ENCODE peak calls at places on chromosome 19, in ten cellular contexts. N is pancreas, J is mammary epithelial cell, Y is GM12878, K is retinal pigment epithelial cell, W is kidney epithelial cell, G is cardiac fibroblast, C is cardiac muscle cell, Q is left lung, S is lower lobe of right lung. Z is an unnamed sample.

GRCh38 chr19:3357731-3358391 is 8.5 kb upstream of the NFIC start:
- DNase-seq in N (peak), J (no peak), Y (no peak), K (no peak), W (no peak), G (no peak), C (no peak), Q (no peak), S (no peak), Z (no peak)

GRCh38 chr19:33811246-33811645 is 14.6 kb downstream of the KCTD15 start:
- DNase-seq in N (no peak), J (no peak), Y (no peak), K (no peak), W (no peak), G (no peak), C (no peak), Q (no peak), S (peak), Z (no peak)

GRCh38 chr19:38290631-38291147 is 13.4 kb upstream of the C19orf33 start:
- DNase-seq in N (peak), J (peak), Y (no peak), K (no peak), W (peak), G (peak), C (peak), Q (peak), S (peak), Z (no peak)

GRCh38 chr19:41533691-41534090 is 42.3 kb upstream of the CEACAM21 start:
- DNase-seq in N (no peak), J (no peak), Y (no peak), K (no peak), W (no peak), G (no peak), C (no peak), Q (no peak), S (no peak), Z (no peak)

GRCh38 chr19:2497186-2497585 is 21.3 kb downstream of the GADD45B start:
- DNase-seq in N (no peak), J (no peak), Y (no peak), K (no peak), W (no peak), G (no peak), C (no peak), Q (no peak), S (no peak), Z (no peak)

GRCh38 chr19:10292789-10293636 is 3.3 kb downstream of the ICAM5 start:
- DNase-seq in N (no peak), J (no peak), Y (no peak), K (no peak), W (no peak), G (no peak), C (no peak), Q (no peak), S (no peak), Z (no peak)

GRCh38 chr19:7618366-7618765 is 11.0 kb downstream of the XAB2 start:
- DNase-seq in N (peak), J (no peak), Y (no peak), K (no peak), W (no peak), G (no peak), C (no peak), Q (no peak), S (no peak), Z (no peak)

GRCh38 chr19:36707134-36707533 is 19.7 kb downstream of the ZNF567 start:
- DNase-seq in N (no peak), J (no peak), Y (no peak), K (no peak), W (no peak), G (no peak), C (no peak), Q (no peak), S (no peak), Z (no peak)

GRCh38 chr19:5961969-5962945 is 15.7 kb downstream of the RANBP3 start:
- DNase-seq in N (peak), J (no peak), Y (no peak), K (no peak), W (no peak), G (peak), C (peak), Q (peak), S (peak), Z (no peak)

GRCh38 chr19:42324655-42325307 is 654 bp upstream of the MEGF8 start:
- DNase-seq in N (peak), J (no peak), Y (no peak), K (no peak), W (no peak), G (no peak), C (no peak), Q (no peak), S (no peak), Z (no peak)

GRCh38 chr19:46610851-46611770 is 10.0 kb downstream of the CALM3 start:
- DNase-seq in N (peak), J (no peak), Y (no peak), K (no peak), W (no peak), G (no peak), C (peak), Q (peak), S (no peak), Z (peak)

GRCh38 chr19:38653028-38653571 is 5.7 kb downstream of the ACTN4 start:
- DNase-seq in N (no peak), J (peak), Y (no peak), K (no peak), W (no peak), G (peak), C (peak), Q (no peak), S (no peak), Z (no peak)

GRCh38 chr19:48203794-48204628 is 33.5 kb downstream of the ZSWIM9 start:
- DNase-seq in N (peak), J (peak), Y (peak), K (peak), W (peak), G (peak), C (peak), Q (peak), S (peak), Z (peak)

GRCh38 chr19:23062921-23063320 is 53.9 kb upstream of the ZNF730 start:
- DNase-seq in N (no peak), J (no peak), Y (no peak), K (no peak), W (no peak), G (no peak), C (no peak), Q (no peak), S (no peak), Z (no peak)

GRCh38 chr19:49940482-49940791 is 11.1 kb upstream of the NUP62 start:
- DNase-seq in N (no peak), J (no peak), Y (no peak), K (no peak), W (no peak), G (no peak), C (no peak), Q (no peak), S (no peak), Z (no peak)

GRCh38 chr19:7294571-7295212 is 478 bp upstream of the INSR start:
- DNase-seq in N (peak), J (peak), Y (no peak), K (no peak), W (no peak), G (peak), C (peak), Q (peak), S (peak), Z (peak)

GRCh38 chr19:10114651-10115391 is 3.3 kb downstream of the P2RY11 start:
- DNase-seq in N (no peak), J (no peak), Y (no peak), K (no peak), W (no peak), G (no peak), C (no peak), Q (no peak), S (peak), Z (peak)

GRCh38 chr19:49366110-49366509 is 2.4 kb downstream of the DKKL1 start:
- DNase-seq in N (no peak), J (no peak), Y (no peak), K (no peak), W (no peak), G (no peak), C (no peak), Q (no peak), S (no peak), Z (no peak)

GRCh38 chr19:14006766-14007562 is 844 bp upstream of the RFX1 start:
- DNase-seq in N (peak), J (no peak), Y (no peak), K (no peak), W (no peak), G (no peak), C (no peak), Q (no peak), S (peak), Z (no peak)

DNA sequence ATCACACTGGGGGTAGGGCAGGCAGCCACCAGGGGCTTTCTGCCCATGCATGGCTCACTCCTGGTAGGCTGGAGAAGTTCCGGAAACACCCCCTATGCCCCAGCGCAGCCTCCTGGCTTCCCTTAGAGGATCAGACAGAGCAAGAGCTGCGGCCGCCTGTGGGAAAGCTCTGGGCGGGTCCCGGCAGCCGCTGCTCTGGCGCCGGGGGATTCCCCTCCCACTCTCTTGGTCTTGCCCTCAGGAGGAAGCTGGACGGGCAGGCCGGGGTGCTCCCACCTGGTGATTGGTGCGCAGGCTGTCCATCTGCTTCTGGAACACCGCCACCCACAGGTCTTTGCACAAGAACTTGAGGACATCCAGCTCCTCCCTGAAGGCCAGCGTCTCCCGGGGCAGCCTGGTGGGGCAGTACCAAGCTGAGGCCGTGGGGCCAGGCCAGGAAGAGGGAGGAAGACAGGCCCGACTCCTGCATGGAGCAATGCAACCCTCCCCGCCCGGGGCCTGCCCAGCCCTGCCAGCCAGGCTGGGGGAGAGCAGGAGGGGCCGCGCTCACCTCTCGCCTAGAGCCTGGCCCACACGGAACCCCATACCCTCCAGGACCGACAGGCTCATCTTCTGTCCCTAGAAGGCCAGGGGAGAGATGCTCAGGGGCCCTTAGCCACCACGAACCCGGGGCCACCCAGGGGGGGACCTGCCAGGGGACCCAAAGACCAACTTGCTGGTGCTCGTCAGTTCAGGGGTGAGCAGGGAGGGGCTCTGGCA is 4.0 kb upstream of the NKPD1 start:
- DNase-seq in N (no peak), J (peak), Y (peak), K (no peak), W (peak), G (peak), C (peak), Q (peak), S (peak), Z (peak)
- TF ChIP-seq CTCF in N (no peak), J (peak), Y (peak), K (no peak), W (peak), G (no peak), C (no peak), Q (no peak), S (no peak), Z (no peak)

DNA sequence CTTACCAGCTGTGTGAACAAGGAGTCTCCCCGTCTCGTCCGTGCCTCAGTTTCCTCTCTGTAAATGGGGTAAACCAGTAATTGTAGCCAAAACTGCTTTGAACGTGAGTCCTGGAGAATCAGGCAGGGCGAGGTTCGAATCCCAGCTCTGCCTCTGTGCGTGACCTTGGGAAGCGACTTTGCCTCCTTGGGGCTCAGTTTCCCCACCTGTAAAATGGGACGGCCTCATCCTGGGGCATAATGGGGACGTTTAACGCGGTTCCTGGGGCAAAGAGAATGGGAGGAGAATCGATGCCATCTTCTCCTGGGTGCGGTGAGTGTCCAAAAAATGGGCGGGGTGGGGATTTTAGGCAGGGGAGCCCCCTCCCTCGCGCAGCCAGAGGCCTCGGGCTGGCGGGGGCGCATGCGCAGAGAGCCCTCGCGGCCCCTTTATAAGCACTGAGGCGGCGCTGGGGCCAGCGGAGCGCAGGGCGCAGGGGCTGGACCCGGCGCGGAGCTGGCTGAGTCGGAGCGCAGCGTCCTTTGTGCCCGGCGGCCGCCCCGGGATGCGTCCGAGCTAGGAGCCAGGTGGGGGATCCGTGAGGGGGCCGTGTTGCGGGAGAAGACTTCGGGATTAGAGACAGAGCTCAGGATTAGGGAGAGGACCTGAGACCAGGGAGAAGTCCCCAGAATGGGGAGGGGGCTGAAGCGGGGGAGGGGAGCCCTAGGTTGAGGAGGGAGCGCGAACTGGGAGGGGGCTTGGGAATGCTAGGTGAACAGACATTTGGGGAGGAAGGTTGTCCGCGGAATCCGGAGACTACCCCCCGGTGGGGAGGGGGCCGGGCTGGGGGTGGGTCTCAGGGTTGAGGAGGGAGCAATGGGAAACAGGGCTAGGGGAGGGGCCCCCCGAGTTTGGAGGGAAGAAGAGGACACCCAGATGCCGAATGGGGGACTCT is at the start of gene NCAN:
- DNase-seq in N (no peak), J (no peak), Y (no peak), K (no peak), W (no peak), G (no peak), C (no peak), Q (no peak), S (no peak), Z (no peak)
- H3K4me3 ChIP-seq in N (no peak), J (no peak), Y (no peak), K (no peak), W (no peak), G (no peak), C (no peak), Q (no peak), S (no peak), Z (no peak)

GRCh38 chr19:11324079-11324661 is 15.3 kb downstream of the RAB3D start:
- DNase-seq in N (peak), J (peak), Y (peak), K (peak), W (peak), G (peak), C (peak), Q (peak), S (peak), Z (peak)

GRCh38 chr19:11323601-11324078 is 15.8 kb downstream of the RAB3D start:
- DNase-seq in N (no peak), J (no peak), Y (no peak), K (no peak), W (no peak), G (no peak), C (peak), Q (no peak), S (no peak), Z (no peak)

GRCh38 chr19:11322269-11323024 is 17.0 kb downstream of the RAB3D start:
- DNase-seq in N (no peak), J (no peak), Y (no peak), K (no peak), W (no peak), G (no peak), C (no peak), Q (no peak), S (no peak), Z (no peak)

GRCh38 chr19:11324748-11325389 is 14.6 kb downstream of the RAB3D start:
- DNase-seq in N (no peak), J (no peak), Y (no peak), K (no peak), W (no peak), G (no peak), C (peak), Q (no peak), S (no peak), Z (no peak)

GRCh38 chr19:11321206-11322126 is 18.0 kb downstream of the RAB3D start:
- DNase-seq in N (no peak), J (no peak), Y (no peak), K (no peak), W (no peak), G (no peak), C (no peak), Q (no peak), S (no peak), Z (no peak)
- TF ChIP-seq CTCF in N (no peak), J (peak), Y (peak), K (no peak), W (no peak), G (no peak), C (no peak), Q (no peak), S (no peak), Z (peak)

GRCh38 chr19:17234911-17235617 is 9.0 kb downstream of the OCEL1 start:
- DNase-seq in N (no peak), J (peak), Y (no peak), K (no peak), W (no peak), G (peak), C (peak), Q (peak), S (peak), Z (peak)
- H3K4me3 ChIP-seq in N (peak), J (peak), Y (peak), K (peak), W (peak), G (peak), C (peak), Q (peak), S (peak), Z (peak)

DNA sequence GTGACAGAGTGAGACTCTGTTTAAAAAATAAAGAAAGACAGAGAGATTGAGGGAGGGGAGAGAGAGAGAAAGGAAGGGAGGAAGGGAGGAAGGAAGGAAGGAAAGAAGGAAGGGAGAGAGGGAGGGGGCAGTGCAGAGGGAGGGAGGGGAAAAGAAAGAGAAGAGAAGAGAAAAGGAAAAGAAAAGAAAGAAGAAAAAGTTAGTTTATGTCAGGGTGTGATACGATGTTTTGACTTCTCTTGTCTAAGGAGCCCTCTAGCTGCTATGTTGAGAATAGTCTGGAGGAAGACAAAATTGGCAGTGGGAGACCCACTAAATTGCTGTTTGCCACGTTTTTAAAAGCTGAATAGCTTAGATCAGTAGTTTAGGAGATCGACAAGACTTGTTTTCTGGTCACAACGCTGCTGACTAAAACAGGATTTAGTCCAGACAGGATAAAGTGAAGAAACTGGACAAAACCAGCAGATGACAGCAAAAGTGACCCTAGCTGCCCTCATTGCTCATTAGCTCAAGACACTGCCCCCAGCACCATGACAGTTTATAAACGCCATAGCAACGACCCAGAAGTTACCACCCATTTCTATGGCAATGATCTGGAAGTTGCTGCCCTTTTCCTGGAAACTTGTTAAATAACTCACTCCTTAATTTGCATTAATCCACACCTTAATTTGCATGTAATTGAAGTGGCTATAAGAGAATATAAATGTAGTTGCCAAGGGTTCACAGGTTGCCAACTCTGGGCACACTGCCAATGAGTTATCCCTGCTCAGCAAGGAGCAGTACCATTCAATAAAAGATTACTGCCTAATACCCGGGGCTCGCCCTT is 11.1 kb downstream of the TEX101 start:
- DNase-seq in N (peak), J (peak), Y (no peak), K (peak), W (no peak), G (peak), C (peak), Q (no peak), S (no peak), Z (no peak)
- TF ChIP-seq CTCF in N (no peak), J (peak), Y (peak), K (peak), W (peak), G (peak), C (peak), Q (peak), S (peak), Z (peak)

GRCh38 chr19:16015805-16016173 is 60.5 kb upstream of the TPM4 start:
- DNase-seq in N (no peak), J (no peak), Y (no peak), K (no peak), W (no peak), G (no peak), C (no peak), Q (no peak), S (no peak), Z (no peak)

GRCh38 chr19:16016226-16017137 is 59.8 kb upstream of the TPM4 start:
- DNase-seq in N (no peak), J (no peak), Y (no peak), K (no peak), W (no peak), G (no peak), C (no peak), Q (no peak), S (no peak), Z (no peak)

GRCh38 chr19:16018801-16019551 is 57.3 kb upstream of the TPM4 start:
- DNase-seq in N (no peak), J (no peak), Y (no peak), K (no peak), W (no peak), G (no peak), C (no peak), Q (no peak), S (no peak), Z (no peak)

GRCh38 chr19:16018106-16018755 is 58.1 kb upstream of the TPM4 start:
- DNase-seq in N (no peak), J (no peak), Y (no peak), K (no peak), W (no peak), G (no peak), C (no peak), Q (no peak), S (no peak), Z (no peak)

DNA sequence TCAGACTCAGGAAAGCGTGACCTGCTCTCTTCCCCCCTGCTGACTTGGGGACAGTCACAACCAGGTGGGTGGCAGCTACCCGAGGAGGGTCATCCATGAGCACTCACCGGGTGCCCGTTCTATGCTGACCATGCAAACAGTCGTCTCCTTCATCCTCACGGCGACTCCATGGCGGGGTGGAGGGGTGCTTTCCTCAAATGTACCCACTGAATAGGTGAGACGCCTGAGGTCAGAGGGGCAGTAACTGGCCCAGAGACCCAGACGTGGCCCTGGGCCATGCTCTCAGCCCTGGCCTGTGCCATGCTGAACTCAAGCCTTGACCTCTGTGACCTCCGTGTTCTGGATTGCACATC is 59.2 kb upstream of the TPM4 start:
- DNase-seq in N (no peak), J (no peak), Y (no peak), K (no peak), W (no peak), G (no peak), C (no peak), Q (no peak), S (no peak), Z (no peak)
- H3K4me3 ChIP-seq in N (no peak), J (no peak), Y (no peak), K (no peak), W (no peak), G (no peak), C (no peak), Q (no peak), S (no peak), Z (no peak)

GRCh38 chr19:54415208-54415900 is at the start of gene TTYH1:
- DNase-seq in N (no peak), J (no peak), Y (no peak), K (no peak), W (no peak), G (no peak), C (no peak), Q (no peak), S (no peak), Z (no peak)
- TF ChIP-seq CTCF in N (peak), J (peak), Y (peak), K (peak), W (no peak), G (no peak), C (peak), Q (no peak), S (peak), Z (peak)

GRCh38 chr19:27676334-27676733 is 1536.6 kb downstream of the UQCRFS1 start:
- DNase-seq in N (no peak), J (no peak), Y (no peak), K (no peak), W (no peak), G (no peak), C (no peak), Q (no peak), S (no peak), Z (no peak)
- H3K4me3 ChIP-seq in N (no peak), J (no peak), Y (no peak), K (no peak), W (no peak), G (no peak), C (no peak), Q (no peak), S (no peak), Z (no peak)

GRCh38 chr19:1354496-1355257 is 29.0 kb upstream of the NDUFS7 start:
- DNase-seq in N (peak), J (peak), Y (no peak), K (no peak), W (no peak), G (peak), C (peak), Q (peak), S (peak), Z (peak)
- TF ChIP-seq CTCF in N (no peak), J (peak), Y (no peak), K (no peak), W (no peak), G (no peak), C (peak), Q (no peak), S (no peak), Z (no peak)